ENCODE peak calls at places on chromosomes 5 and 9, in eight cellular contexts. T, P, M, Q, S, V, D and J are unnamed samples.

GRCh38 chr9:126296687-126297086 is 29.9 kb upstream of the MVB12B start:
- DNase-seq in S (no peak), D (no peak), M (no peak), V (no peak), T (no peak), P (no peak), Q (no peak), J (no peak)

GRCh38 chr5:176402684-176403083 is 13.7 kb downstream of the CLTB start:
- DNase-seq in Q (no peak), T (no peak), D (no peak), P (no peak), V (no peak), M (peak; percentile 37), S (no peak), J (no peak)

GRCh38 chr9:87674565-87675299 is 51.2 kb upstream of the CTSL start:
- DNase-seq in S (no peak), P (no peak), M (no peak), Q (peak; percentile 15), T (no peak), D (no peak), V (no peak), J (no peak)

GRCh38 chr9:129380961-129381401 is 202.9 kb upstream of the IER5L start:
- DNase-seq in Q (no peak), M (no peak), P (no peak), T (no peak), S (no peak), D (no peak), V (no peak), J (no peak)

GRCh38 chr9:18189876-18190670 is 283.9 kb upstream of the ADAMTSL1 start:
- DNase-seq in T (no peak), V (no peak), S (no peak), D (no peak), Q (peak; percentile 38), P (no peak), M (no peak), J (no peak)

GRCh38 chr9:125544988-125545651 is 161.9 kb downstream of the MAPKAP1 start:
- DNase-seq in D (peak; percentile 74), M (no peak), Q (peak; percentile 89), V (peak; percentile 54), P (no peak), S (peak; percentile 55), T (no peak), J (no peak)

GRCh38 chr5:130034872-130035271 is 130.6 kb downstream of the CHSY3 start:
- DNase-seq in M (no peak), T (no peak), S (no peak), V (no peak), Q (peak; percentile 8), D (peak; percentile 10), P (no peak), J (no peak)

GRCh38 chr9:114902773-114903589 is 27.4 kb downstream of the TNFSF8 start:
- DNase-seq in V (no peak), T (no peak), S (no peak), M (no peak), P (no peak), D (no peak), Q (peak; percentile 51), J (no peak)

GRCh38 chr5:59588922-59589321 is 304.6 kb downstream of the PDE4D start:
- DNase-seq in P (no peak), S (no peak), M (no peak), D (no peak), T (no peak), Q (no peak), V (no peak), J (no peak)

GRCh38 chr5:113115061-113115460 is 138.5 kb downstream of the DCP2 start:
- DNase-seq in Q (no peak), T (no peak), M (no peak), D (no peak), S (no peak), P (no peak), V (no peak), J (no peak)

GRCh38 chr9:35609001-35609819 is 4.1 kb downstream of the TESK1 start:
- DNase-seq in V (no peak), T (peak; percentile 70), Q (no peak), S (no peak), M (no peak), D (no peak), P (no peak), J (no peak)

GRCh38 chr5:110088676-110089436 is 399.1 kb downstream of the MAN2A1 start:
- DNase-seq in P (no peak), D (no peak), M (no peak), S (no peak), Q (no peak), V (no peak), T (no peak), J (no peak)

GRCh38 chr5:37002176-37002751 is 125.7 kb downstream of the NIPBL start:
- DNase-seq in D (no peak), V (no peak), T (no peak), S (no peak), P (no peak), M (no peak), Q (no peak), J (no peak)

GRCh38 chr9:128809831-128810230 is 8.5 kb upstream of the ENDOG start:
- DNase-seq in S (no peak), D (no peak), Q (no peak), V (no peak), M (no peak), P (no peak), T (no peak), J (no peak)

GRCh38 chr5:9544056-9544455 is 1.8 kb downstream of the SEMA5A start:
- DNase-seq in P (no peak), M (no peak), V (no peak), Q (peak; percentile 22), T (no peak), S (no peak), D (no peak), J (no peak)
- TF ChIP-seq CTCF in P (no peak), M (no peak), V (no peak), Q (no peak), T (no peak), S (no peak), D (no peak), J (no peak)

GRCh38 chr9:79220246-79220645 is 351.5 kb upstream of the TLE4 start:
- DNase-seq in Q (no peak), S (no peak), T (no peak), M (no peak), P (no peak), D (no peak), V (no peak), J (no peak)

GRCh38 chr9:79220666-79221065 is 351.1 kb upstream of the TLE4 start:
- DNase-seq in D (no peak), Q (peak; percentile 75), V (no peak), M (no peak), T (no peak), S (no peak), P (no peak), J (no peak)

GRCh38 chr9:79224672-79225433 is 346.9 kb upstream of the TLE4 start:
- DNase-seq in P (no peak), T (no peak), M (no peak), Q (peak; percentile 96), S (no peak), D (peak; percentile 85), V (no peak), J (no peak)

GRCh38 chr9:79222483-79222882 is 349.3 kb upstream of the TLE4 start:
- DNase-seq in D (no peak), Q (no peak), T (no peak), S (no peak), P (no peak), M (no peak), V (no peak), J (no peak)

DNA sequence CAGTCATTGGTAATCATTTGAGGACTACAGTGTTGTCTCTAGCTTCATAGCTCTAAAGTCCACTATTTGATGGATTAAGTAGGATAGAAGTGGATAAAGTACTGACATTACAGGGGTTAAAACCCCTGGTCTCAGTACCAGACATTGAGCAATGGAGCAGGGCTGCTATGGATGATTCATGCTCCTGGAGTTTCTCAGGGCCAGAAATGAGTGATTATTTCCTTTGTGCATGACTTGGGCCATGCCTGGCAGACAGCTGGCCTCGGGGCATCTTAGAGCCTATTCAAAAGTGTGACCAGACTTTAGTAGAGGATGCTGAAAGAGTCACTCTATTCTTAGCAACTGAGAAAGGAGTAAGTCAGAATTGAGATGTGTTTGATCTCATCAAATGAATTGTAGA is 350.7 kb upstream of the TLE4 start:
- DNase-seq in T (no peak), M (no peak), Q (peak; percentile 84), S (no peak), D (no peak), V (no peak), P (peak; percentile 84), J (no peak)
- H3K27me3 ChIP-seq in T (no peaks in the 10 kb centered on the region), M (no peaks in the 10 kb centered on the region), Q (no peaks in the 10 kb centered on the region), S (no peaks in the 10 kb centered on the region), D (no peaks in the 10 kb centered on the region), V (no peaks in the 10 kb centered on the region), P (no peaks in the 10 kb centered on the region), J (no peaks in the 10 kb centered on the region)

DNA sequence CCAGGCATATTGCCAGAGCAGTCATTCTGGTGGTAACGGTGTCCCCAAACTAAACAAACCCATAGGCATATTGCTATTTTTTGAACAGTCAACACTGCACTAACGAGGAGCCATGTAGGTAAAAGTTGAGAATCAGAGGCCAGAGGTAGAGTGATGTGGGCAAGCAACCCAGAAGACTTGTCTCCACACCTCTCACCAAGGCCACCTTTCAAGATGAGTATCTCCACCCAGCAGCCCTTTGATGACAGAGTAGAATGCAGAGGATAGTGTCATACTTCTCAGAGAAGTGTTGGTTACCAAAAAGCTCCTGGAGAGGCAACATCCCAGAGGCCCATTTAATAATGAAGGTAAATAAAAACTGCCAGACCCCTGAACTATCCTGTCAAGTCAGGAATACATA is 63.9 kb downstream of the FCHO2 start:
- DNase-seq in Q (no peak), M (no peak), P (no peak), T (no peak), V (no peak), S (no peak), D (no peak), J (no peak)
- H3K4me3 ChIP-seq in Q (no peak overlapping the region), M (no peak overlapping the region), P (no peak overlapping the region), T (no peak overlapping the region), V (no peak overlapping the region), S (no peak overlapping the region), D (no peak overlapping the region), J (no peak overlapping the region)

DNA sequence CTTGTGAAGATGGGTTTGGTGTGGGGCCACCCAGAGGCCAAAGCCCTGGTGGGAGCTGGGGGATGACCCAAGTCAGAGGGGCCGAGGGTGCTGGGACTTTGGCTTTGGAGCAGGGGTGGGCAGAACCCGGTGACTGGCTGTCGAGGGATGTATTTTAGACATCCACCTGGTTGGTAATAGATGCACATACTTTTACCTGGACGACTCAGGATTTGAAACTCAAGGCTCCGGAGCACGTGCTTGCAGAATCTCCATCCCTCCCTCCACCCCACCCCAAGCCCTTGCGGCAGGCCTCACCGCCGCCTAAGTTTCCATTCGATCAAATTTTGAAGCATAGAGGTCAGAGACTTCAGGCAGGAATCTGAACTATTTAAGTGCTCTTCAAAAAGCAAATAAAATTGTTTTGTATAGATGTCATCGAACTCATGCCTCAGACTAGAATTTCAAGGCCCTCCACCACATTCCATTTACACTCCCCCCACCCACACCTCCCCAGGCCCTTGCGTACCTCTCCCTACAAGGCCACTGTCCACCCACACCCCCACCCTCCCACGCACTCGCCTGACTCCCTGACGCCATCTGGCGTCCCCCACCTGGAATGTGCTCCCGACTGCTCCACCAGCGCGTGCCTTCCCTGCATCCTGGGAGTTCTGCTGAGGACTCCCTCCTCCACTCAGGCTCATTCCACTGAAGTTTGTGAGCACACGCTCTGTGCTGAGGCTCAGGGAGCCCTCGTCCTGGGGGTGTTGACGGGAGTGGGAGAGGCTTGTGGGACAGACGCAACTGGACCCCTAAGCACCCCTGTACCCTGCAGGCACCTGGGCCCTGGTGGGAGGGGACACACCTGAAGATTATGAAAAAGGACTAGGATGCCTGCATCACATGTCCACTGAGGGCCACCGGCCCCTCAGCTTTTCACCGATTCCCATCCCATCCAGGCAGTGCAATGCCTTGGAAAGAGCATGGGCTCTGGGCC is 56.4 kb upstream of the RPL26L1 start:
- DNase-seq in V (peak; percentile 40), Q (peak; percentile 99), P (peak; percentile 92), T (peak; percentile 83), M (peak; percentile 83), S (peak; percentile 89), D (peak; percentile 94), J (no peak)
- TF ChIP-seq CTCF in V (no peak), Q (peak; percentile 64), P (peak; percentile 77), T (peak; percentile 38), M (peak; percentile 54), S (peak; percentile 25), D (peak; percentile 47), J (peak; percentile 28)